ENCODE peak calls at places on chromosomes 5 and 9, in eight cellular contexts. U is left ventricle myocardium inferior, L is A549, E is adrenal gland, R is IMR-90, Z is MM.1S, A is dorsolateral prefrontal cortex, C is heart right ventricle. P is an unnamed sample.

GRCh38 chr9:83132768-83133167 is 69.8 kb upstream of the RASEF start:
- DNase-seq in A (no peak), R (no peak), C (no peak), E (no peak), Z (no peak), L (no peak), U (no peak), P (no peak)

GRCh38 chr5:139725073-139725830 is 70.4 kb upstream of the PSD2 start:
- DNase-seq in E (peak; percentile 94), A (no peak), U (no peak), R (peak; percentile 85), Z (no peak), C (peak; percentile 46), L (peak; percentile 73), P (peak; percentile 34)

GRCh38 chr5:143030349-143030748 is 260.2 kb downstream of the ARHGAP26 start:
- DNase-seq in C (no peak), Z (no peak), L (no peak), R (no peak), E (no peak), A (no peak), U (no peak), P (no peak)

GRCh38 chr5:101278011-101278687 is 375.1 kb upstream of the ST8SIA4 start:
- DNase-seq in C (no peak), U (no peak), Z (no peak), R (peak; percentile 0), L (no peak), E (no peak), A (no peak), P (no peak)

GRCh38 chr5:176702952-176703641 is 55.8 kb downstream of the TSPAN17 start:
- DNase-seq in E (no peak), U (no peak), C (no peak), Z (no peak), R (no peak), A (no peak), L (no peak), P (no peak)

GRCh38 chr9:136762915-136763648 is 1.2 kb downstream of the LCN15 start:
- DNase-seq in C (peak; percentile 69), L (peak; percentile 49), U (peak; percentile 54), A (no peak), E (peak; percentile 20), Z (no peak), R (no peak), P (no peak)

GRCh38 chr5:91243859-91244258 is 139.3 kb downstream of the ARRDC3 start:
- DNase-seq in Z (no peak), E (no peak), C (no peak), A (no peak), R (no peak), L (no peak), U (no peak), P (no peak)

GRCh38 chr5:169162407-169162806 is 138.5 kb downstream of the SLIT3 start:
- DNase-seq in C (no peak), E (no peak), A (no peak), Z (no peak), L (no peak), U (no peak), R (no peak), P (no peak)

GRCh38 chr5:179459771-179460170 is 90.6 kb upstream of the RUFY1 start:
- DNase-seq in Z (no peak), A (no peak), C (no peak), R (no peak), E (no peak), U (no peak), L (no peak), P (no peak)

GRCh38 chr5:144598451-144599068 is 427.9 kb downstream of the KCTD16 start:
- DNase-seq in Z (no peak), A (no peak), L (no peak), R (no peak), E (no peak), U (no peak), C (no peak), P (no peak)

GRCh38 chr5:169576181-169576598 is 7.4 kb upstream of the SPDL1 start:
- DNase-seq in A (no peak), U (no peak), E (no peak), R (peak; percentile 87), C (no peak), L (no peak), Z (no peak), P (no peak)

GRCh38 chr9:120337131-120337530 is 242.8 kb downstream of the CDK5RAP2 start:
- DNase-seq in U (no peak), R (no peak), A (no peak), E (no peak), L (no peak), C (no peak), Z (no peak), P (no peak)

GRCh38 chr5:68673451-68674180 is 420.2 kb upstream of the SLC30A5 start:
- DNase-seq in A (no peak), Z (no peak), E (no peak), R (no peak), C (no peak), U (no peak), L (no peak), P (no peak)

GRCh38 chr9:127667906-127668305 is 38.9 kb upstream of the CFAP157 start:
- DNase-seq in C (no peak), L (no peak), E (no peak), R (no peak), Z (no peak), A (no peak), U (no peak), P (no peak)

GRCh38 chr9:136900988-136901515 is 14.7 kb downstream of the TRAF2 start:
- DNase-seq in R (no peak), C (no peak), L (no peak), Z (no peak), A (no peak), U (no peak), E (no peak), P (no peak)

GRCh38 chr9:134396825-134397224 is 70.6 kb downstream of the RXRA start:
- DNase-seq in R (no peak), L (no peak), A (no peak), C (no peak), E (no peak), Z (no peak), U (no peak), P (no peak)

GRCh38 chr9:37859043-37859442 is 44.9 kb downstream of the SLC25A51 start:
- DNase-seq in R (peak; percentile 33), L (peak; percentile 10), C (no peak), Z (no peak), U (no peak), E (no peak), A (no peak), P (no peak)

GRCh38 chr5:34813473-34813872 is 25.5 kb upstream of the TTC23L start:
- DNase-seq in R (no peak), L (no peak), U (no peak), E (no peak), C (no peak), A (no peak), Z (no peak), P (no peak)

GRCh38 chr9:94086468-94086867 is 2.2 kb downstream of the PTPDC1 start:
- DNase-seq in A (no peak), R (peak; percentile 72), Z (no peak), C (no peak), L (no peak), E (peak; percentile 32), U (no peak), P (no peak)

GRCh38 chr5:77319140-77319539 is 108.7 kb downstream of the PDE8B start:
- DNase-seq in E (no peak), U (no peak), L (no peak), Z (peak; percentile 49), C (no peak), A (no peak), R (no peak), P (no peak)
- H3K27ac ChIP-seq in E (no peak overlapping the region), U (no peak overlapping the region), L (no peak overlapping the region), Z (no peak overlapping the region), C (no peak overlapping the region), A (no peak overlapping the region), R (no peak overlapping the region), P (no peak overlapping the region)

GRCh38 chr9:112119225-112120045 is 55.7 kb downstream of the SUSD1 start:
- DNase-seq in R (peak; percentile 45), Z (no peak), E (peak; percentile 49), A (no peak), C (no peak), U (no peak), L (peak; percentile 72), P (no peak)
- H3K27ac ChIP-seq in R (no peak overlapping the region), Z (no peak overlapping the region), E (peak overlapping the region; percentile 70), A (no peak overlapping the region), C (no peak overlapping the region), U (no peak overlapping the region), L (peak overlapping the region; percentile 95), P (no peak overlapping the region)

GRCh38 chr5:96052374-96052773 is 90.7 kb upstream of the ELL2 start:
- DNase-seq in A (no peak), Z (no peak), E (no peak), C (no peak), U (no peak), L (no peak), R (no peak), P (no peak)

GRCh38 chr5:96054272-96055030 is 92.8 kb upstream of the ELL2 start:
- DNase-seq in Z (no peak), U (no peak), L (no peak), C (no peak), R (no peak), A (no peak), E (no peak), P (no peak)

GRCh38 chr5:96050273-96050880 is 88.7 kb upstream of the ELL2 start:
- DNase-seq in A (no peak), E (no peak), L (no peak), R (no peak), U (no peak), Z (no peak), C (no peak), P (no peak)

GRCh38 chr5:96051401-96051830 is 89.8 kb upstream of the ELL2 start:
- DNase-seq in A (no peak), C (no peak), E (no peak), L (no peak), Z (no peak), U (no peak), R (no peak), P (no peak)

GRCh38 chr5:96053063-96053735 is 91.5 kb upstream of the ELL2 start:
- DNase-seq in E (no peak), L (no peak), C (no peak), R (no peak), Z (no peak), A (no peak), U (no peak), P (no peak)
- H3K27ac ChIP-seq in E (no peak overlapping the region), L (no peak overlapping the region), C (no peak overlapping the region), R (no peak overlapping the region), Z (no peak overlapping the region), A (no peak overlapping the region), U (no peak overlapping the region), P (no peak overlapping the region)

GRCh38 chr5:174721522-174722432 is 2.6 kb upstream of the MSX2 start:
- DNase-seq in E (no peak), U (no peak), R (no peak), L (no peak), A (no peak), Z (no peak), C (no peak), P (no peak)

GRCh38 chr5:174720612-174721521 is 3.5 kb upstream of the MSX2 start:
- DNase-seq in Z (no peak), R (no peak), C (no peak), U (no peak), L (no peak), A (no peak), E (no peak), P (no peak)

GRCh38 chr5:174719211-174719610 is 5.2 kb upstream of the MSX2 start:
- DNase-seq in L (no peak), E (no peak), R (no peak), U (no peak), Z (no peak), C (no peak), A (no peak), P (no peak)

GRCh38 chr5:174717826-174718455 is 6.4 kb upstream of the MSX2 start:
- DNase-seq in A (no peak), E (no peak), L (no peak), U (no peak), C (no peak), Z (no peak), R (no peak), P (no peak)

GRCh38 chr5:174720066-174720611 is 4.2 kb upstream of the MSX2 start:
- DNase-seq in E (no peak), A (no peak), R (no peak), L (no peak), C (no peak), Z (no peak), U (no peak), P (no peak)
- H3K27ac ChIP-seq in E (no peak overlapping the region), A (no peak overlapping the region), R (no peak overlapping the region), L (no peak overlapping the region), C (no peak overlapping the region), Z (no peak overlapping the region), U (no peak overlapping the region), P (no peak overlapping the region)

P was measured in substantia nigra.